ENCODE peak calls at places on chromosome 11, in five cellular contexts. S is MM.1S; C is adipocyte; W is CD8-positive, alpha-beta T cell; Q is lung. T is an unnamed sample.

GRCh38 chr11:102421262-102421661 is 31.3 kb downstream of the TMEM123 start:
- DNase-seq in C (no peak), S (no peak), Q (no peak), W (no peak), T (no peak)

GRCh38 chr11:116193321-116194114 is 579.3 kb downstream of the BUD13 start:
- DNase-seq in S (no peak), Q (peak; percentile 84), C (peak; percentile 25), W (no peak), T (no peak)

GRCh38 chr11:17773674-17774073 is 39.1 kb downstream of the KCNC1 start:
- DNase-seq in S (no peak), W (no peak), C (no peak), Q (no peak), T (peak; percentile 20)

GRCh38 chr11:14237333-14237988 is 121.5 kb downstream of the RRAS2 start:
- DNase-seq in W (no peak), C (no peak), Q (no peak), S (peak; percentile 84), T (no peak)

GRCh38 chr11:47000033-47000432 is 63.5 kb downstream of the CSTPP1 start:
- DNase-seq in Q (no peak), W (no peak), C (no peak), S (no peak), T (no peak)

GRCh38 chr11:130644187-130644586 is 195.7 kb downstream of the ADAMTS15 start:
- DNase-seq in S (no peak), Q (peak; percentile 13), C (no peak), W (no peak), T (no peak)

GRCh38 chr11:69259072-69259471 is 34.9 kb upstream of the MYEOV start:
- DNase-seq in W (no peak), S (no peak), Q (no peak), C (no peak), T (no peak)

GRCh38 chr11:75867778-75868374 is 52.9 kb downstream of the UVRAG start:
- DNase-seq in S (peak; percentile 63), Q (peak; percentile 47), W (no peak), C (peak; percentile 85), T (no peak)

GRCh38 chr11:34431979-34432378 is 6.8 kb upstream of the CAT start:
- DNase-seq in S (no peak), C (no peak), W (no peak), Q (no peak), T (no peak)

GRCh38 chr11:9089061-9089460 is 2.3 kb downstream of the SCUBE2 start:
- DNase-seq in C (no peak), W (no peak), S (no peak), Q (no peak), T (no peak)

GRCh38 chr11:17786824-17787525 is 52.4 kb downstream of the KCNC1 start:
- DNase-seq in W (no peak), S (no peak), Q (no peak), C (peak; percentile 85), T (peak; percentile 38)

GRCh38 chr11:15577519-15577918 is 462.8 kb downstream of the INSC start:
- DNase-seq in W (no peak), S (no peak), C (no peak), Q (no peak), T (no peak)

GRCh38 chr11:59102259-59102765 is 4.7 kb upstream of the FAM111B start:
- DNase-seq in W (peak; percentile 26), Q (peak; percentile 73), C (peak; percentile 63), S (peak; percentile 91), T (peak; percentile 57)

GRCh38 chr11:28176231-28176853 is 68.2 kb downstream of the METTL15 start:
- DNase-seq in Q (no peak), C (peak; percentile 27), S (no peak), W (no peak), T (no peak)
- H3K36me3 ChIP-seq in Q (peaks cover 1% of the 10 kb centered on the region), C (peaks cover 7% of the 10 kb centered on the region), S (no peaks in the 10 kb centered on the region), W (no peaks in the 10 kb centered on the region), T (peaks cover 3% of the 10 kb centered on the region)

GRCh38 chr11:2945757-2946287 is 16.6 kb upstream of the PHLDA2 start:
- DNase-seq in Q (no peak), S (no peak), W (no peak), C (no peak), T (no peak)

GRCh38 chr11:2950825-2951224 is 21.6 kb upstream of the PHLDA2 start:
- DNase-seq in S (no peak), C (no peak), Q (no peak), W (no peak), T (no peak)

GRCh38 chr11:2951235-2952110 is 22.3 kb upstream of the PHLDA2 start:
- DNase-seq in W (no peak), S (no peak), C (peak; percentile 38), Q (no peak), T (no peak)

GRCh38 chr11:2947744-2948143 is 18.5 kb upstream of the PHLDA2 start:
- DNase-seq in Q (no peak), W (no peak), C (no peak), S (no peak), T (no peak)

GRCh38 chr11:2949920-2950319 is 20.7 kb upstream of the PHLDA2 start:
- DNase-seq in C (no peak), S (no peak), W (no peak), Q (no peak), T (no peak)
- H3K36me3 ChIP-seq in C (peaks cover 78% of the 10 kb centered on the region), S (peaks cover 47% of the 10 kb centered on the region), W (peaks cover 62% of the 10 kb centered on the region), Q (peaks cover 40% of the 10 kb centered on the region), T (peaks cover 86% of the 10 kb centered on the region)

GRCh38 chr11:121067026-121067425 is 34.0 kb upstream of the TECTA start:
- DNase-seq in C (no peak), S (no peak), Q (no peak), W (no peak), T (no peak)
- H3K36me3 ChIP-seq in C (peaks cover 70% of the 10 kb centered on the region), S (no peaks in the 10 kb centered on the region), Q (peaks cover 5% of the 10 kb centered on the region), W (no peaks in the 10 kb centered on the region), T (peaks cover 14% of the 10 kb centered on the region)

GRCh38 chr11:77815459-77815858 is 5.1 kb downstream of the RSF1 start:
- DNase-seq in Q (no peak), W (no peak), C (no peak), S (no peak), T (no peak)
- H3K36me3 ChIP-seq in Q (peaks cover 1% of the 10 kb centered on the region), W (no peaks in the 10 kb centered on the region), C (no peaks in the 10 kb centered on the region), S (no peaks in the 10 kb centered on the region), T (peaks cover 5% of the 10 kb centered on the region)

DNA sequence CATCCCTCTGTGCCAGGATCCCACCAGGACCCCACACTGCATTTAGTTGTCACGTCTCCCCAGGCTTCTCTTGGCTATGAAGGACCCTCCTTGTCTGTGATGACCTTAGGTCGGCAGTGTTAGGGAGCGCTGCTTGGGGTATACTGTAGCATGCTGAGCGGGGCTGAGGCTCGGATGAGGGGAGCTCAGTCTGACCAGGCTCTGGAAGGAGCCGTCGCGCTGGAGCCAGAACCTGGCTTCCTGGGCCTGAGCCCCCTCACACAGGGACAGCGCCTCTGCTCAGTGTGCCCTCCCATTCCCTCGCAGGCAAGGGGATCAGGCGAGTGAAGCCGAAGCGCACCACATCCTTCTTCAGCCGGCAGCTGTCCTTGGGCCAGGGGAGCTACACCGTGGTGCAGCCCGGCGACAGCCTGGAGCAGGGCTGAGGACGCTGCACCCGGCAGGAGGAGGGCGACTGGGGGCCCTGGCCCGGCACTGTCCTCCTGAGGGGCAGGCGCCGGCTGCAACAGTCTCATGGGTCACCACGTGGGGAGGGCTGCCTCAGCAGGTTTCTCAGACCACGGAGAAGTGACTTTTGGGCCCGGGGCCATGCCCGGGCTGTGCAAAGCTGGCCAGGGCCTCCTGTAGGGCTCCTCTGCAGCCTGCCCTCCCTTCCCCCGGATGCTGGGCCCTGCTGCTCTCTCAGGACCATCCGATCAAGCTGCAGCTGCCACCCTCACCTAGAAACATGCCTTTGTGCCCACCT is 11.5 kb upstream of the NEAT1 start:
- DNase-seq in Q (no peak), W (no peak), C (no peak), S (no peak), T (no peak)
- H3K36me3 ChIP-seq in Q (peaks cover 39% of the 10 kb centered on the region), W (peaks cover 11% of the 10 kb centered on the region), C (peaks cover 71% of the 10 kb centered on the region), S (no peaks in the 10 kb centered on the region), T (peaks cover 56% of the 10 kb centered on the region)

DNA sequence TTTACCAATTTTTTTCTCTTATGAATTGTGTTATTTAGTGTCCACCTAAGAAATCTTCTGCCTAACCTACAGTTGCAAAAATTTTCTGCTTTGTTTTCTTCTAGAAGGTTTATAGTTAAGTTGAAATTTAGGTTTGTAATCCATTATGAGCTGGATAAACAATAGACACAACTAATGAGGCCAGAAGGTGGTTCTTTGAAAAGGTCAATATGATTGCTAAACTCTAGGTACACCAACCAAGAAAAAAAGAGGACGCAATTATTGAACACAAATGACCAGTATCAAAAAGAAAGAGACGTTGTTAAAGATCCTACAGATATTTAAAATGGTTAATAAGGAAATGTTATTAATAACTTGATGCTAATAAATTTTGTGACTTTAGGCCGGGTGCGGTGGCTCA is 16.2 kb upstream of the CHRNA10 start:
- DNase-seq in W (no peak), C (no peak), S (no peak), Q (no peak), T (no peak)
- H3K36me3 ChIP-seq in W (peaks cover 33% of the 10 kb centered on the region), C (peaks cover 82% of the 10 kb centered on the region), S (peaks cover 5% of the 10 kb centered on the region), Q (peaks cover 33% of the 10 kb centered on the region), T (peaks cover 97% of the 10 kb centered on the region)